ENCODE peak calls at places on chromosomes 6 and 20, in five cellular contexts. One of them, this sample, is unnamed.

GRCh38 chr6:43628392-43629103 is 516 bp downstream of the GTPBP2 start:
- DNase-seq in cardiac muscle cell: peak; percentile 50
- DNase-seq in pancreas: peak; percentile 61
- DNase-seq in testis: peak; percentile 61
- DNase-seq in GM12865: peak; percentile 69
- DNase-seq in this sample: no peak

GRCh38 chr6:3471711-3472110 is 14.9 kb upstream of the SLC22A23 start:
- DNase-seq in pancreas: no peak
- DNase-seq in cardiac muscle cell: peak; percentile 20
- DNase-seq in testis: no peak
- DNase-seq in GM12865: no peak
- DNase-seq in this sample: no peak

GRCh38 chr20:21156266-21156665 is 30.4 kb downstream of the KIZ start:
- DNase-seq in testis: no peak
- DNase-seq in cardiac muscle cell: peak; percentile 82
- DNase-seq in pancreas: no peak
- DNase-seq in GM12865: no peak
- DNase-seq in this sample: no peak

GRCh38 chr20:52598306-52598705 is 373.9 kb upstream of the TSHZ2 start:
- DNase-seq in pancreas: no peak
- DNase-seq in cardiac muscle cell: no peak
- DNase-seq in GM12865: no peak
- DNase-seq in testis: no peak
- DNase-seq in this sample: no peak

GRCh38 chr6:16130932-16131387 is 2.1 kb downstream of the MYLIP start:
- DNase-seq in GM12865: peak; percentile 91
- DNase-seq in pancreas: peak; percentile 73
- DNase-seq in cardiac muscle cell: peak; percentile 80
- DNase-seq in testis: peak; percentile 58
- DNase-seq in this sample: peak; percentile 85

GRCh38 chr6:126266664-126267063 is 73.3 kb upstream of the CENPW start:
- DNase-seq in pancreas: no peak
- DNase-seq in testis: no peak
- DNase-seq in cardiac muscle cell: no peak
- DNase-seq in GM12865: no peak
- DNase-seq in this sample: no peak

GRCh38 chr6:13234130-13234529 is 94.2 kb downstream of the TBC1D7 start:
- DNase-seq in GM12865: no peak
- DNase-seq in testis: no peak
- DNase-seq in pancreas: no peak
- DNase-seq in cardiac muscle cell: no peak
- DNase-seq in this sample: no peak

GRCh38 chr6:144423167-144423566 is 138.0 kb downstream of the UTRN start:
- DNase-seq in cardiac muscle cell: no peak
- DNase-seq in testis: no peak
- DNase-seq in GM12865: no peak
- DNase-seq in pancreas: no peak
- DNase-seq in this sample: no peak

GRCh38 chr20:52192296-52193007 is 873 bp upstream of the ZFP64 start:
- DNase-seq in cardiac muscle cell: no peak
- DNase-seq in testis: peak; percentile 65
- DNase-seq in GM12865: peak; percentile 82
- DNase-seq in pancreas: no peak
- DNase-seq in this sample: no peak

GRCh38 chr20:11926599-11926998 is 8.9 kb downstream of the BTBD3 start:
- DNase-seq in pancreas: no peak
- DNase-seq in testis: no peak
- DNase-seq in cardiac muscle cell: no peak
- DNase-seq in GM12865: no peak
- DNase-seq in this sample: no peak

GRCh38 chr6:12119085-12119588 is 107.0 kb downstream of the HIVEP1 start:
- DNase-seq in pancreas: peak; percentile 59
- DNase-seq in testis: no peak
- DNase-seq in cardiac muscle cell: peak; percentile 6
- DNase-seq in GM12865: peak; percentile 90
- DNase-seq in this sample: peak; percentile 54

GRCh38 chr6:21935561-21936028 is 342.0 kb downstream of the SOX4 start:
- DNase-seq in GM12865: peak; percentile 68
- DNase-seq in cardiac muscle cell: peak; percentile 63
- DNase-seq in testis: peak; percentile 67
- DNase-seq in pancreas: peak; percentile 19
- DNase-seq in this sample: no peak

GRCh38 chr20:24683676-24684075 is 214.2 kb downstream of the SYNDIG1 start:
- DNase-seq in cardiac muscle cell: peak; percentile 6
- DNase-seq in GM12865: no peak
- DNase-seq in pancreas: no peak
- DNase-seq in testis: no peak
- DNase-seq in this sample: no peak

GRCh38 chr6:72363844-72364740 is 257.8 kb upstream of the KCNQ5 start:
- DNase-seq in pancreas: no peak
- DNase-seq in cardiac muscle cell: peak; percentile 91
- DNase-seq in GM12865: no peak
- DNase-seq in testis: no peak
- DNase-seq in this sample: no peak

GRCh38 chr20:63802469-63803240 is 28.4 kb downstream of the ZBTB46 start:
- DNase-seq in GM12865: no peak
- DNase-seq in testis: no peak
- DNase-seq in pancreas: no peak
- DNase-seq in cardiac muscle cell: no peak
- DNase-seq in this sample: no peak

GRCh38 chr20:59994697-59995122 is 36.5 kb downstream of the CDH26 start:
- DNase-seq in GM12865: no peak
- DNase-seq in testis: peak; percentile 49
- DNase-seq in pancreas: no peak
- DNase-seq in cardiac muscle cell: peak; percentile 1
- DNase-seq in this sample: no peak

GRCh38 chr20:59988141-59988540 is 29.9 kb downstream of the CDH26 start:
- DNase-seq in pancreas: no peak
- DNase-seq in cardiac muscle cell: no peak
- DNase-seq in GM12865: no peak
- DNase-seq in testis: no peak
- DNase-seq in this sample: no peak

GRCh38 chr20:59996112-59996511 is 37.9 kb downstream of the CDH26 start:
- DNase-seq in testis: no peak
- DNase-seq in cardiac muscle cell: no peak
- DNase-seq in GM12865: no peak
- DNase-seq in pancreas: no peak
- DNase-seq in this sample: no peak

GRCh38 chr20:59993736-59994484 is 35.7 kb downstream of the CDH26 start:
- DNase-seq in testis: no peak
- DNase-seq in cardiac muscle cell: no peak
- DNase-seq in GM12865: no peak
- DNase-seq in pancreas: no peak
- DNase-seq in this sample: no peak

GRCh38 chr20:59992531-59992930 is 34.3 kb downstream of the CDH26 start:
- DNase-seq in cardiac muscle cell: no peak
- DNase-seq in pancreas: no peak
- DNase-seq in GM12865: no peak
- DNase-seq in testis: no peak
- DNase-seq in this sample: no peak
- TF ChIP-seq CTCF in cardiac muscle cell: no peak
- TF ChIP-seq CTCF in pancreas: no peak
- TF ChIP-seq CTCF in GM12865: no peak
- TF ChIP-seq CTCF in testis: no peak
- TF ChIP-seq CTCF in this sample: no peak

GRCh38 chr20:38889050-38889449 is 37.2 kb upstream of the FAM83D start:
- DNase-seq in GM12865: no peak
- DNase-seq in cardiac muscle cell: no peak
- DNase-seq in pancreas: no peak
- DNase-seq in testis: no peak
- DNase-seq in this sample: no peak

GRCh38 chr20:38890497-38890818 is 35.8 kb upstream of the FAM83D start:
- DNase-seq in cardiac muscle cell: no peak
- DNase-seq in GM12865: peak; percentile 33
- DNase-seq in testis: no peak
- DNase-seq in pancreas: no peak
- DNase-seq in this sample: no peak

GRCh38 chr20:38885357-38885756 is 40.9 kb upstream of the FAM83D start:
- DNase-seq in cardiac muscle cell: no peak
- DNase-seq in GM12865: no peak
- DNase-seq in testis: no peak
- DNase-seq in pancreas: no peak
- DNase-seq in this sample: no peak

GRCh38 chr20:38889792-38890496 is 36.3 kb upstream of the FAM83D start:
- DNase-seq in pancreas: no peak
- DNase-seq in cardiac muscle cell: no peak
- DNase-seq in GM12865: no peak
- DNase-seq in testis: peak; percentile 28
- DNase-seq in this sample: no peak

DNA sequence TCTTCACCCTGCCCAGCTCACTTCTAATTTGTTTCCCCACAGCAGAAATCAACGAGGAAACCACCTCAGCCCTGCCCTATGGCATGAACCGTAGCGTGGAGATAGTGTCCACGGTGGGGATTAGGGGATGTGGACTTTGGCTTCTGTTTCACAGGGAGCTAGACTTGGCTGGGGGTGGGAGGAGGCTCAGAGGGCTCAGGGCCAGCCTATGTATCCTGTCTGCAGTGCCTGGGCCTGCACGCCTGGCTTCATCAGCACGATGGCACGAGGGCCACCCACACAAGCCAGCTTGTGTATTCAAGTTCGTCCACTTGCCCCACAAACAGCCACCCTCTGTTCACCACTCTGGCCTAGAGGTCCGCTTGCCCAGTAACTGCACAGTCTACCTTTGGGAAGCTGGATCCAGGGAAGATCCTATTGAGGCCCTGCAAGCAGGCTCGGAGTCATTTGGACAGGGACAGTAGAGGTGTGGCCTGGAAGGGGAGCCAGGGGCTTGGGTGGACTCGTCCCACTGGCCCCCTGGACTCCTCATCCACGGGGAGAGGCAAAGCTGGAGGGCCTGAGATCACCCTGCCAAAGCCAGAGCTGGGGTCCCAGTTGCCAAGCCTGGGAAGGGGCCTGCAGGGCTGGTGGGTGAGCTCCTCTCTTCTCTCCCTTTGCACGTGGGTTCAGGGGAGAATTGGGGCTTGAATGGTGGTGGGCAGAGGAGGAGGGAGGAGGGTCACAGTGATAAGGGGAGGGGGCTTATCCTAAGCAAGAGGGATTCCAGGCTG is 38.0 kb upstream of the FAM83D start:
- DNase-seq in GM12865: no peak
- DNase-seq in pancreas: no peak
- DNase-seq in testis: no peak
- DNase-seq in cardiac muscle cell: no peak
- DNase-seq in this sample: no peak
- H3K4me3 ChIP-seq in GM12865: no peak overlapping the region
- H3K4me3 ChIP-seq in pancreas: no peak overlapping the region
- H3K4me3 ChIP-seq in testis: no peak overlapping the region
- H3K4me3 ChIP-seq in cardiac muscle cell: no peak overlapping the region
- H3K4me3 ChIP-seq in this sample: no peak overlapping the region

GRCh38 chr20:53752583-53752970 is 158.9 kb upstream of the ZNF217 start:
- DNase-seq in pancreas: no peak
- DNase-seq in GM12865: no peak
- DNase-seq in cardiac muscle cell: no peak
- DNase-seq in testis: no peak
- DNase-seq in this sample: no peak

GRCh38 chr20:53751394-53752368 is 158.0 kb upstream of the ZNF217 start:
- DNase-seq in cardiac muscle cell: peak; percentile 29
- DNase-seq in GM12865: peak; percentile 89
- DNase-seq in testis: no peak
- DNase-seq in pancreas: no peak
- DNase-seq in this sample: peak; percentile 85

GRCh38 chr20:53752971-53753879 is 159.6 kb upstream of the ZNF217 start:
- DNase-seq in pancreas: no peak
- DNase-seq in testis: no peak
- DNase-seq in cardiac muscle cell: no peak
- DNase-seq in GM12865: peak; percentile 49
- DNase-seq in this sample: no peak

GRCh38 chr20:53755733-53756523 is 162.3 kb upstream of the ZNF217 start:
- DNase-seq in cardiac muscle cell: no peak
- DNase-seq in testis: no peak
- DNase-seq in GM12865: no peak
- DNase-seq in pancreas: no peak
- DNase-seq in this sample: no peak

DNA sequence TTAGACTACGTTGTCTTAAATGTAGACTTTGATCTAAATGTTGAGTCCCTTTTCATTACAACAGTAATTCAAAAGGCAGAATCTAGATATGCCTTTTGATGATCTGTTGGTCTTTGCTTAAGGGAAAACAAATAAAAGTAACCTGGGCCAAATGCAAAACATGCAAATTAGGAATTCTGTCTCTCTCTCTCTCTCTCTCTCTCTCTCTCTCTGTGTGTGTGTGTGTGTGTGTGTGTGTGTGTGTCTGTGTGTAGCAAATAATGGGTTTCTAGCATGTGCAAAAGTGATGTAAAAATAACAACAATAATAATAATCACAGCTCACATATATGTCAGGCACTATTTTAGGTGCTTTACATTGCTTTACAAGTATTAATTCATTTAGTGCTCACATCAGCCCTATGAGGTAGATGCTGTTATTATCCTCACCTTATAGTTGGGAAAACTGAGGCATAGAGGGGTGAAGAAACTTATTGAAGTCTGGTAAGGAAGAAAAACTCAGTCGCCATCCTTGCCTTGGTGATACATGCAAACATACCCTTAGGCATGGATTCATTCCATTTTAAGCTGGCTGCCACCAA is 160.3 kb upstream of the ZNF217 start:
- DNase-seq in GM12865: no peak
- DNase-seq in cardiac muscle cell: no peak
- DNase-seq in testis: no peak
- DNase-seq in pancreas: no peak
- DNase-seq in this sample: no peak
- TF ChIP-seq CTCF in GM12865: no peak
- TF ChIP-seq CTCF in cardiac muscle cell: no peak
- TF ChIP-seq CTCF in testis: no peak
- TF ChIP-seq CTCF in pancreas: no peak
- TF ChIP-seq CTCF in this sample: no peak

GRCh38 chr20:9099372-9099771 is 30.5 kb downstream of the PLCB4 start:
- DNase-seq in pancreas: no peak
- DNase-seq in GM12865: no peak
- DNase-seq in testis: no peak
- DNase-seq in cardiac muscle cell: no peak
- DNase-seq in this sample: no peak

GRCh38 chr20:9092101-9092500 is 23.2 kb downstream of the PLCB4 start:
- DNase-seq in GM12865: no peak
- DNase-seq in pancreas: no peak
- DNase-seq in cardiac muscle cell: no peak
- DNase-seq in testis: no peak
- DNase-seq in this sample: no peak

GRCh38 chr20:9088556-9088955 is 19.7 kb downstream of the PLCB4 start:
- DNase-seq in testis: no peak
- DNase-seq in GM12865: no peak
- DNase-seq in pancreas: no peak
- DNase-seq in cardiac muscle cell: no peak
- DNase-seq in this sample: no peak

GRCh38 chr20:9087531-9088217 is 18.8 kb downstream of the PLCB4 start:
- DNase-seq in cardiac muscle cell: no peak
- DNase-seq in pancreas: no peak
- DNase-seq in testis: no peak
- DNase-seq in GM12865: no peak
- DNase-seq in this sample: no peak

GRCh38 chr20:9093203-9093962 is 24.5 kb downstream of the PLCB4 start:
- DNase-seq in pancreas: no peak
- DNase-seq in testis: no peak
- DNase-seq in GM12865: no peak
- DNase-seq in cardiac muscle cell: no peak
- DNase-seq in this sample: no peak
- H3K4me3 ChIP-seq in pancreas: no peak overlapping the region
- H3K4me3 ChIP-seq in testis: no peak overlapping the region
- H3K4me3 ChIP-seq in GM12865: no peak overlapping the region
- H3K4me3 ChIP-seq in cardiac muscle cell: no peak overlapping the region
- H3K4me3 ChIP-seq in this sample: no peak overlapping the region

This sample was measured in GM12864.